ENCODE peak calls at places on chromosomes 2 and 18, in four cellular contexts. J is astrocyte, U is H7, W is mammary epithelial cell. V is an unnamed sample.

GRCh38 chr2:171923206-171923605 is 945 bp downstream of the HAT1 start:
- DNase-seq in J (peak; percentile 13), U (no peak), W (peak; percentile 30), V (peak; percentile 18)

GRCh38 chr2:222303828-222304736 is 5.3 kb upstream of the PAX3 start:
- DNase-seq in J (no peak), U (peak; percentile 63), W (no peak), V (no peak)

GRCh38 chr2:127076924-127077323 is 30.0 kb downstream of the BIN1 start:
- DNase-seq in J (no peak), U (no peak), W (no peak), V (no peak)

GRCh38 chr2:128069769-128070168 is 21.2 kb upstream of the UGGT1 start:
- DNase-seq in J (peak; percentile 61), U (no peak), W (peak; percentile 7), V (peak; percentile 46)

GRCh38 chr2:73987109-73987947 is 2.6 kb downstream of the TET3 start:
- DNase-seq in J (peak; percentile 45), U (no peak), W (peak; percentile 39), V (no peak)

GRCh38 chr2:20803287-20803686 is 19.6 kb downstream of the LDAH start:
- DNase-seq in J (no peak), U (no peak), W (no peak), V (no peak)

GRCh38 chr18:56173542-56174220 is 464.7 kb downstream of the TXNL1 start:
- DNase-seq in J (no peak), U (no peak), W (no peak), V (no peak)

GRCh38 chr2:100877555-100877954 is 57.6 kb downstream of the NPAS2 start:
- DNase-seq in J (peak; percentile 47), U (no peak), W (peak; percentile 32), V (peak; percentile 24)

GRCh38 chr2:61478086-61478485 is 7.2 kb upstream of the USP34 start:
- DNase-seq in J (no peak), U (no peak), W (no peak), V (no peak)

GRCh38 chr2:693606-694005 is 16.4 kb upstream of the TMEM18 start:
- DNase-seq in J (no peak), U (no peak), W (no peak), V (no peak)

GRCh38 chr2:209368406-209368805 is 55.4 kb upstream of the MAP2 start:
- DNase-seq in J (peak; percentile 66), U (no peak), W (peak; percentile 25), V (peak; percentile 22)

GRCh38 chr2:74747411-74748080 is 86.4 kb upstream of the HK2 start:
- DNase-seq in J (peak; percentile 14), U (no peak), W (peak; percentile 38), V (peak; percentile 83)

GRCh38 chr18:26017929-26018328 is 72.5 kb downstream of the SS18 start:
- DNase-seq in J (no peak), U (no peak), W (no peak), V (no peak)

GRCh38 chr2:102358496-102358895 is 2.9 kb downstream of the IL18R1 start:
- DNase-seq in J (no peak), U (no peak), W (no peak), V (no peak)

GRCh38 chr18:35580748-35581534 is 599 bp upstream of the GALNT1 start:
- DNase-seq in J (peak; percentile 35), U (peak; percentile 86), W (peak; percentile 58), V (peak; percentile 26)

GRCh38 chr2:173720310-173720709 is 244.9 kb downstream of the SP3 start:
- DNase-seq in J (peak; percentile 42), U (no peak), W (no peak), V (peak; percentile 28)

GRCh38 chr2:106292627-106293026 is 98.5 kb upstream of the UXS1 start:
- DNase-seq in J (no peak), U (no peak), W (no peak), V (no peak)

GRCh38 chr18:54742654-54743053 is 85.6 kb upstream of the RAB27B start:
- DNase-seq in J (peak; percentile 99), U (no peak), W (peak; percentile 94), V (peak; percentile 62)

GRCh38 chr18:6255121-6255742 is 159.5 kb downstream of the L3MBTL4 start:
- DNase-seq in J (no peak), U (no peak), W (no peak), V (no peak)

GRCh38 chr2:10085852-10086148 is 5.6 kb upstream of the CYS1 start:
- DNase-seq in J (no peak), U (no peak), W (no peak), V (no peak)

GRCh38 chr2:227503433-227504406 is 31.8 kb downstream of the AGFG1 start:
- DNase-seq in J (peak; percentile 58), U (no peak), W (peak; percentile 72), V (peak; percentile 67)

GRCh38 chr2:97871096-97871780 is 124.5 kb downstream of the TMEM131 start:
- DNase-seq in J (peak; percentile 93), U (no peak), W (peak; percentile 78), V (peak; percentile 86)

GRCh38 chr2:99735753-99736152 is 245.9 kb upstream of the REV1 start:
- DNase-seq in J (no peak), U (no peak), W (no peak), V (no peak)

GRCh38 chr2:216340280-216340631 is 32.0 kb downstream of the MARCHF4 start:
- DNase-seq in J (no peak), U (no peak), W (no peak), V (no peak)

GRCh38 chr2:191226196-191226595 is 19.0 kb upstream of the MYO1B start:
- DNase-seq in J (peak; percentile 34), U (no peak), W (no peak), V (no peak)

GRCh38 chr2:162403884-162404283 is 60.0 kb downstream of the GCA start:
- DNase-seq in J (peak; percentile 68), U (no peak), W (peak; percentile 52), V (peak; percentile 86)

GRCh38 chr18:68436485-68436884 is 278.4 kb downstream of the TMX3 start:
- DNase-seq in J (peak; percentile 72), U (no peak), W (peak; percentile 66), V (peak; percentile 92)

GRCh38 chr18:31041346-31042067 is 1.0 kb downstream of the DSC3 start:
- DNase-seq in J (no peak), U (peak; percentile 70), W (peak; percentile 73), V (peak; percentile 36)

GRCh38 chr2:120959426-120959825 is 223.8 kb downstream of the GLI2 start:
- DNase-seq in J (peak; percentile 66), U (no peak), W (peak; percentile 70), V (peak; percentile 81)

GRCh38 chr2:16302969-16303592 is 362.6 kb downstream of the CYRIA start:
- DNase-seq in J (no peak), U (no peak), W (no peak), V (no peak)

GRCh38 chr2:229340086-229340760 is 69.1 kb upstream of the PID1 start:
- DNase-seq in J (peak; percentile 52), U (no peak), W (no peak), V (no peak)

GRCh38 chr2:32532341-32532740 is 95.5 kb upstream of the TTC27 start:
- DNase-seq in J (no peak), U (no peak), W (no peak), V (no peak)

DNA sequence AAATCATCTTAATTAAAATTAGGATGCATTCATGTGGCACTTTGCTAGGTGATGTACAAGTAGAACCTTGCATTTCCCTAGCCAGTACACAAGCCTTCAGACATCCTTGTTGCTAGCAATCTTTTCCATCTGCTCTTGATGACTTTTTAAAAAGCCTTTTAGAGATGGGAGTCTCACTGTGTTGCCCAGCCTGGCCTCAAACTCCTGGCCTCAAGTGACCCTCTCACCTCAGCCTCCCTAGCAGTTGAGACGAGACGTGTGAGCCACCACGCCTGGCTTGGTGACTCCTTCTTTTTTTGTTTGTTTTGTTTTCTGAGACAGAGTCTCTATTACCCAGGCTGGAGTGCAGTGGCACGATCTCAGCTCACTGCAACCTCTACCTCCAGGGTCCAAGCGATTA is 1.7 kb upstream of the CCDC88A start:
- DNase-seq in J (no peak), U (no peak), W (no peak), V (no peak)
- H3K4me3 ChIP-seq in J (no peak overlapping the region), U (no peak overlapping the region), W (no peak overlapping the region), V (no peak overlapping the region)

DNA sequence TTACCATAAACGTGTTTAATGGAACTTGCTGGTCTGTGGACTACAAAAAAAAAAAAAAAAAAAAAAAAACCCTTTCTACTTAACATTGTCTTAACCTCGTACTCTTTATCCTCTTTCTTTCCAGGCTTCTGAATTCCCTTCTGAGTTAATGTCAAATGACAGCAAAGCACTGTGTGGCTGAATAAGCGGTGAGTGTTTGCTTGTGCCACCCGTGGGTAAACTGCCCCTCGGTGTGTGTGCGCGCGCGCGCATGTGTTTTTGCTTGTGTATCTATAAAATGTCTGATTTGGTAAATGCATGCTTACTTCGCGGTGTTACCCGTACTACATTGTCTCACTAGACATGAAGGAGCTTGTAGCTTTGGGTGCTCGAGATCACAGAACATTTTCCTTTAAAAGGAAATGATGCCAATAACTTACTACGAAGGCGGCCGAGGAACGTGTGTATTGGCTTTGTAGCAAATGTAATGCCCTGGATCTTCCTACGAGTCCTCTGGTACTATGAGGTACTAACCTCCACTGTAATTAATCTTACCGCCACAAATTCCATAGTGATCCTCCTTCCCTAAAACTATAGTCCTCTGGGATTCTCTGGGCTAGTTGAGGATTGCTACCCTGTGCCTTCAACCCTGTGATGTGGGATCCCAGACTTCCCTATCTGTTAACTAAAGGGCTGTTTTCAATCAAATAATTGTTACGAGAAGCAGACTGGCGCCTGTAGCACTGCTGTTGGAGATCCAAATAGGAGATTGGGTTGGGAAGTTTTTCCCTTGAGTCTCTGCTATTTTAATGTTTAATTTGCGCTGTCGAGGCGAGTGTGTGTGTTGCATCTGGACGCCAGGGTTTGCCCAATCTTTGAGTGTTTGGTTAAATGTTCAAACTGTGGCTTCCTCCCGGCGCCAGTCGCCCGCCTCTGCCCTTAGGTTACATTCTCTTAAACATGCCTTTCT is 1.1 kb downstream of the ID2 start:
- DNase-seq in J (peak; percentile 45), U (peak; percentile 49), W (peak; percentile 47), V (peak; percentile 46)
- H3K27me3 ChIP-seq in J (no peaks in the 10 kb centered on the region), U (peaks cover 42% of the 10 kb centered on the region), W (no peaks in the 10 kb centered on the region), V (peaks cover 2% of the 10 kb centered on the region)

GRCh38 chr2:24948506-24948905 is 23.2 kb downstream of the DNAJC27 start:
- DNase-seq in J (no peak), U (no peak), W (no peak), V (no peak)
- H3K36me3 ChIP-seq in J (peaks cover 16% of the 10 kb centered on the region), U (peaks cover 6% of the 10 kb centered on the region), W (no peaks in the 10 kb centered on the region), V (no peaks in the 10 kb centered on the region)

DNA sequence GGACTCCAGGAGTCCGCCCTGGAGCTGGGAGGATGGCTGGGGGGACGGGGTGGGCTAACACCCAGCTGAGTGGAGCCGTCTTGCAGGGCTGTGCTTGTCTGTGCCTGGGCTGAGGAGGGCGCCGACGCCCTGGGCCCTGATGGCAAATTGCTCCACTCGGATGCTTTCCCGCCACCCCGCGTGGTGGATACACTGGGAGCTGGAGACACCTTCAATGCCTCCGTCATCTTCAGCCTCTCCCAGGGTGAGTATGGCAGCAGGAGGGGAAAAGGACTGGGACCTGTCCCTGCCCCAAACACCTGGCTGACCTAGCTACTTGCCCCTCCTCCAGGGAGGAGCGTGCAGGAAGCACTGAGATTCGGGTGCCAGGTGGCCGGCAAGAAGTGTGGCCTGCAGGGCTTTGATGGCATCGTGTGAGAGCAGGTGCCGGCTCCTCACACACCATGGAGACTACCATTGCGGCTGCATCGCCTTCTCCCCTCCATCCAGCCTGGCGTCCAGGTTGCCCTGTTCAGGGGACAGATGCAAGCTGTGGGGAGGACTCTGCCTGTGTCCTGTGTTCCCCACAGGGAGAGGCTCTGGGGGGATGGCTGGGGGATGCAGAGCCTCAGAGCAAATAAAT is 12.9 kb downstream of the KHK start:
- DNase-seq in J (no peak), U (peak; percentile 52), W (no peak), V (no peak)
- H3K4me3 ChIP-seq in J (no peak overlapping the region), U (no peak overlapping the region), W (no peak overlapping the region), V (no peak overlapping the region)

V was measured in bronchial epithelial cell.